ENCODE peak calls at places on chromosomes 7 and 10, in nine cellular contexts. O, G, D, Z, M, Q, E, X and J are unnamed samples.

GRCh38 chr10:104329754-104330153 is 8.5 kb downstream of the ITPRIP start:
- DNase-seq in O (no peak), G (peak; percentile 82), D (no peak), Z (no peak), M (peak; percentile 70), Q (peak; percentile 68), E (peak; percentile 86), X (peak; percentile 87), J (no peak)

GRCh38 chr10:4947635-4948596 is 15.3 kb upstream of the AKR1C1 start:
- DNase-seq in O (no peak), G (peak; percentile 94), D (no peak), Z (peak; percentile 81), M (peak; percentile 97), Q (peak; percentile 88), E (peak; percentile 92), X (peak; percentile 99), J (no peak)

GRCh38 chr10:74586088-74586585 is 240.3 kb upstream of the KAT6B start:
- DNase-seq in O (no peak), G (no peak), D (peak; percentile 19), Z (no peak), M (peak; percentile 18), Q (no peak), E (peak; percentile 31), X (no peak), J (no peak)

GRCh38 chr7:138893258-138893657 is 87.9 kb downstream of the KIAA1549 start:
- DNase-seq in O (no peak), G (no peak), D (no peak), Z (no peak), M (no peak), Q (no peak), E (no peak), X (no peak), J (no peak)

GRCh38 chr10:69338547-69339450 is 60.5 kb downstream of the HK1 start:
- DNase-seq in O (no peak), G (no peak), D (no peak), Z (no peak), M (no peak), Q (no peak), E (no peak), X (no peak), J (no peak)

GRCh38 chr7:12016439-12016838 is 184.4 kb upstream of the THSD7A start:
- DNase-seq in O (no peak), G (no peak), D (no peak), Z (no peak), M (no peak), Q (no peak), E (no peak), X (no peak), J (no peak)

GRCh38 chr7:130648580-130648979 is 20.0 kb downstream of the COPG2 start:
- DNase-seq in O (no peak), G (no peak), D (no peak), Z (no peak), M (no peak), Q (no peak), E (no peak), X (no peak), J (no peak)

GRCh38 chr10:74754397-74754796 is 72.0 kb upstream of the KAT6B start:
- DNase-seq in O (no peak), G (no peak), D (no peak), Z (no peak), M (no peak), Q (peak; percentile 64), E (peak; percentile 15), X (no peak), J (no peak)

GRCh38 chr7:50426280-50427045 is 23.7 kb downstream of the FIGNL1 start:
- DNase-seq in O (no peak), G (no peak), D (no peak), Z (no peak), M (no peak), Q (no peak), E (no peak), X (no peak), J (no peak)

GRCh38 chr7:123230147-123230546 is 30.4 kb upstream of the SLC13A1 start:
- DNase-seq in O (no peak), G (no peak), D (no peak), Z (no peak), M (no peak), Q (no peak), E (no peak), X (no peak), J (no peak)

GRCh38 chr10:125734823-125735222 is 15.3 kb downstream of the EDRF1 start:
- DNase-seq in O (no peak), G (no peak), D (no peak), Z (no peak), M (peak; percentile 18), Q (no peak), E (peak; percentile 5), X (no peak), J (no peak)
- TF ChIP-seq CTCF in O (no peak), G (no peak), D (no peak), Z (no peak), M (no peak), Q (no peak), E (no peak), X (no peak), J (no peak)

GRCh38 chr10:15860692-15861201 is 440 bp upstream of the MINDY3 start:
- DNase-seq in O (no peak), G (no peak), D (no peak), Z (no peak), M (no peak), Q (no peak), E (no peak), X (no peak), J (no peak)

GRCh38 chr10:15858895-15859294 is 1.4 kb downstream of the MINDY3 start:
- DNase-seq in O (no peak), G (no peak), D (no peak), Z (no peak), M (no peak), Q (no peak), E (no peak), X (no peak), J (no peak)

GRCh38 chr10:15859531-15859864 is 809 bp downstream of the MINDY3 start:
- DNase-seq in O (no peak), G (no peak), D (no peak), Z (no peak), M (no peak), Q (no peak), E (no peak), X (no peak), J (no peak)

GRCh38 chr10:15857001-15857608 is 3.2 kb downstream of the MINDY3 start:
- DNase-seq in O (no peak), G (no peak), D (no peak), Z (no peak), M (no peak), Q (peak; percentile 22), E (peak; percentile 56), X (peak; percentile 32), J (no peak)

GRCh38 chr10:15859865-15860691 is at the start of gene MINDY3:
- DNase-seq in O (peak; percentile 57), G (peak; percentile 80), D (peak; percentile 68), Z (peak; percentile 48), M (peak; percentile 74), Q (peak; percentile 28), E (peak; percentile 90), X (peak; percentile 68), J (peak; percentile 76)
- TF ChIP-seq CTCF in O (no peak), G (no peak), D (no peak), Z (no peak), M (no peak), Q (no peak), E (no peak), X (no peak), J (no peak)

GRCh38 chr10:130491698-130492050 is 355.5 kb downstream of the GLRX3 start:
- DNase-seq in O (no peak), G (no peak), D (peak; percentile 66), Z (no peak), M (no peak), Q (no peak), E (no peak), X (no peak), J (no peak)
- TF ChIP-seq CTCF in O (no peak), G (no peak), D (no peak), Z (no peak), M (no peak), Q (no peak), E (no peak), X (no peak), J (no peak)

DNA sequence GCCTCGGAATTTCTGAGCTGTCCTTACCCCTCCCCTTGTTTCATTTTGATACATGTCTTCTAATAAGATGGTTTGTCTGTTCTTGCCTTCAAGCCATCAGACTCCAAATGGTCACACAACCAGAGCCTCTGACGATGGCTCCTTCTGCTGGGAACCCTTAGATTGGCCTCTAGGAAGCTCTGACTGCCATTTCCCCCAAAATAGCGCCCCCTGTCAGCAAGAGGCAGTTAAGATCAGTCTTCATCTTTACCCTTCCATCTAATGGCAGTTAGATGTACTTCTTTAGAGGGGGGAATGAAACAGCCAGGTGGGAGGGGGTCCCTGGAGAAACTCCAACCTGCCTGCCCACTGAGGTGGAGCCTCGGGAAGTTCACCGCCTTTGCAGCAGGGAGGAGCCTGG is 85.8 kb upstream of the GPR22 start:
- DNase-seq in O (no peak), G (no peak), D (no peak), Z (no peak), M (no peak), Q (no peak), E (no peak), X (no peak), J (no peak)
- TF ChIP-seq CTCF in O (no peak), G (no peak), D (no peak), Z (no peak), M (peak; percentile 9), Q (no peak), E (no peak), X (no peak), J (no peak)

GRCh38 chr7:133139350-133139749 is 57.5 kb upstream of the CHCHD3 start:
- DNase-seq in O (no peak), G (peak; percentile 73), D (peak; percentile 20), Z (no peak), M (peak; percentile 78), Q (no peak), E (peak; percentile 62), X (peak; percentile 36), J (no peak)
- TF ChIP-seq CTCF in O (no peak), G (peak; percentile 38), D (peak; percentile 58), Z (no peak), M (peak; percentile 53), Q (no peak), E (no peak), X (no peak), J (no peak)